ENCODE peak calls at places on chromosome X, in five cellular contexts. W is PC-3, Z is K562, G is mesenchymal stem cell, X is GM06990. D is an unnamed sample. For H3K36me3, the result is how much of the 10 kb centered on the place peaks cover.

GRCh38 chrX:20456971-20457370 is 190.3 kb upstream of the RPS6KA3 start:
- DNase-seq in W (no peak), G (no peak), X (no peak), Z (no peak), D (no peak)

GRCh38 chrX:38166478-38167083 is 54.1 kb downstream of the SRPX start:
- DNase-seq in Z (peak), G (peak), W (peak), X (no peak), D (peak)

GRCh38 chrX:115968436-115969252 is 201.9 kb upstream of the AGTR2 start:
- DNase-seq in X (peak), W (no peak), G (peak), Z (no peak), D (no peak)

GRCh38 chrX:17705211-17705610 is 32.1 kb upstream of the SCML1 start:
- DNase-seq in G (no peak), W (no peak), X (no peak), Z (no peak), D (no peak)

GRCh38 chrX:10450229-10450958 is 170.0 kb downstream of the MID1 start:
- DNase-seq in W (peak), G (peak), X (no peak), Z (no peak), D (no peak)

GRCh38 chrX:145502670-145503069 is 255.4 kb downstream of the SPANXN1 start:
- DNase-seq in W (no peak), X (no peak), G (no peak), Z (no peak), D (no peak)

GRCh38 chrX:137747231-137747630 is 181.3 kb downstream of the ZIC3 start:
- DNase-seq in G (no peak), W (no peak), X (no peak), Z (no peak), D (no peak)

GRCh38 chrX:104156630-104157529 is at the start of gene SLC25A53:
- DNase-seq in Z (peak), X (peak), W (peak), G (peak), D (no peak)

GRCh38 chrX:69109706-69110635 is 55.3 kb downstream of the PJA1 start:
- DNase-seq in G (peak), Z (peak), W (peak), X (no peak), D (peak)

GRCh38 chrX:153773218-153773611 is 7.6 kb upstream of the SRPK3 start:
- DNase-seq in X (no peak), Z (no peak), G (no peak), W (no peak), D (no peak)

GRCh38 chrX:12617241-12617640 is 174.0 kb upstream of the PRPS2 start:
- DNase-seq in G (no peak), W (no peak), X (no peak), Z (no peak), D (no peak)

GRCh38 chrX:110317079-110317819 is 636 bp downstream of the AMMECR1 start:
- DNase-seq in W (no peak), G (peak), Z (peak), X (peak), D (no peak)
- H3K36me3 ChIP-seq in W (under half), G (under half), Z (under half), X (under half), D (under half)

DNA sequence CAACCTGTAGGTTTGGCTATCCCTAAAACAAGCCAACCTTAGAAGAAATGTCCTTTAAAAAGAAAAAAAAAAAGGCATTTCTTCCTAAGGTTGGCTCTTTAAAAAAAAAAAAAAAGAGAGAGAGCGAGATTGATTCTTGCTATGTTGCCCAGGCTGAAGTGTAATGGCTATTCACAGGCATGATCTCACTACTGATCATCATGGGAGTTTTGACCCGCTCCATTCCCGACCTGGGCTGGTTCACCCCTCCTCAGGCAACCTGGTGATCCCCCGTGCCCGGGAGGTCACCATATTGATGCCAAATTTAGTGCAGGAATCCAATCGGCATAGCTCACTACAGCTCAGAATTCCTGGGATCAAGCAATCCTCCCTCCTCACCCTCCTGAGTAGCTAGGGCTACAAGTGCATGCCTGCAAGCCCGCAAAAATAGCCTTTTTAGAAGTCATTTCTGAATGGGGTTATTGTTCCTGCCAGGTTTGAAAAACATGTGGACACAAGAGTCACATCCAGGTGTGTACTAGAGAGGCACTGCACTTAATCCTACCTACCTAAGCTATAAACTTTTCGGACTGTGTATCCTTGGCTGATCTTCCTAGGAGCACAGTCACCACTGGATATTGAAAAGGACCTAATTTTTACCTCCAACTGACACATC is 61.4 kb upstream of the ZCCHC13 start:
- DNase-seq in W (no peak), X (no peak), G (peak), Z (no peak), D (no peak)
- H3K36me3 ChIP-seq in W (under half), X (under half), G (under half), Z (under half), D (under half)

DNA sequence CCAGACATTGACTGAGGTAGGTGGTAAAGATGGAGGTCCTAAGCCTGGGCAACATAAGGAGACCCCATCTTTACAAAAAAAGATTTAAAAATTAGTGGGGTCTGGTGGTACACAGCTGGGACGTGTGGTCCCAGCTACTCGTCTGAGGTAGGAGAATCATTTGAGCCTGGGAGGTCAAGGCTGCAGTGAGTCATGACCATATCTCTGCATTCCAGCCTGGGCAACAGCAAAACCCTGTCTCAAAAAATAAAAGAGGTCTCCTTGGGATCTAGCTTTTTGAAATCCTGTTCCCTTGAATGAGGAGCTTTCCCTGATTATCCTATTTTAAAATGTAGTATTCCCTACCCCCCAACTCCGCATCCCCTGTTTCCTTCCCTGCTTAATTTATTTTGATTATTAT is 78.7 kb upstream of the OGT start:
- DNase-seq in W (no peak), Z (no peak), G (peak), X (no peak), D (no peak)
- H3K36me3 ChIP-seq in W (under half), Z (half or more), G (under half), X (under half), D (under half)

DNA sequence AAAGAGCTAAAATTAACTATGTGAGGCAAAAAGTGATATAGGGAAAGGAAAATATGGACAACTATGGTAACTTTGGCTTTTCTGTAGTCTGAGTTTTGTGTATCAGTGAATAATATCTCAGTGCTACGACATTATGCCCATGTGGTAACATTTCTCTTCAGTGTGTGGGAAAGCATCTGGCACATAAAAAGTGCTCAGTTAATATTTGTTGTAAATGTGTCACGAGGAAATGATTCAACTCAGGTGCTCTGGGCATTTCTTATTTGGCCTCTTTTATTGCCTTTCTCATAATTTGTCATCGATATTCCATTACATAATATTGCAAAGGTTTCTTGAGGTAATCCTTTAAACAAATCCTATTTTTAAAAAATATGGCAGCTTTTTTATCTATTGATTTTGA is 17.6 kb downstream of the OFD1 start:
- DNase-seq in W (peak), G (no peak), X (no peak), Z (no peak), D (no peak)
- H3K36me3 ChIP-seq in W (under half), G (under half), X (under half), Z (half or more), D (half or more)